ENCODE peak calls at places on chromosomes 6 and 20, in five cellular contexts. Z, I, Y, S and W are unnamed samples.

GRCh38 chr6:44855562-44856494 is 468.3 kb downstream of the CDC5L start:
- DNase-seq in Z (no peak), I (peak; percentile 29), Y (no peak), S (no peak), W (no peak)

GRCh38 chr6:68235192-68235812 is 399.8 kb upstream of the ADGRB3 start:
- DNase-seq in Z (no peak), I (no peak), Y (no peak), S (no peak), W (no peak)

GRCh38 chr20:57411406-57412283 is 20.4 kb downstream of the RBM38 start:
- DNase-seq in Z (no peak), I (no peak), Y (no peak), S (no peak), W (no peak)

GRCh38 chr6:33768644-33769120 is 20.2 kb downstream of the LEMD2 start:
- DNase-seq in Z (peak; percentile 73), I (peak; percentile 58), Y (peak; percentile 69), S (peak; percentile 98), W (peak; percentile 97)

GRCh38 chr6:109345986-109346385 is 36.3 kb downstream of the CD164 start:
- DNase-seq in Z (no peak), I (no peak), Y (no peak), S (no peak), W (no peak)

GRCh38 chr20:8176276-8176675 is 44.2 kb downstream of the PLCB1 start:
- DNase-seq in Z (no peak), I (no peak), Y (no peak), S (no peak), W (no peak)

GRCh38 chr20:18263723-18264122 is 24.6 kb upstream of the ZNF133 start:
- DNase-seq in Z (no peak), I (no peak), Y (no peak), S (no peak), W (peak; percentile 59)

GRCh38 chr20:49171928-49172327 is 16.2 kb downstream of the STAU1 start:
- DNase-seq in Z (no peak), I (no peak), Y (peak; percentile 21), S (no peak), W (no peak)

GRCh38 chr6:47146426-47147174 is 104.5 kb upstream of the ADGRF1 start:
- DNase-seq in Z (no peak), I (no peak), Y (no peak), S (no peak), W (no peak)

GRCh38 chr20:45890997-45891983 is at the start of the genes CTSA and NEURL2:
- DNase-seq in Z (peak; percentile 86), I (peak; percentile 91), Y (peak; percentile 87), S (peak; percentile 92), W (peak; percentile 94)

GRCh38 chr6:149846321-149846720 is 17.8 kb downstream of the LRP11 start:
- DNase-seq in Z (no peak), I (no peak), Y (no peak), S (no peak), W (peak; percentile 68)

GRCh38 chr6:80197474-80197873 is 91.0 kb downstream of the BCKDHB start:
- DNase-seq in Z (no peak), I (peak; percentile 10), Y (no peak), S (no peak), W (peak; percentile 21)

GRCh38 chr6:43763133-43763797 is 6.7 kb upstream of the VEGFA start:
- DNase-seq in Z (no peak), I (no peak), Y (no peak), S (no peak), W (no peak)

GRCh38 chr20:24007758-24008157 is 19.2 kb upstream of the GGTLC1 start:
- DNase-seq in Z (no peak), I (no peak), Y (no peak), S (no peak), W (no peak)

GRCh38 chr6:166589786-166590574 is 3.5 kb upstream of the RAMACL start:
- DNase-seq in Z (no peak), I (no peak), Y (no peak), S (no peak), W (no peak)

GRCh38 chr20:56808119-56808725 is 179.1 kb downstream of the TFAP2C start:
- DNase-seq in Z (no peak), I (no peak), Y (no peak), S (no peak), W (no peak)

GRCh38 chr20:51712501-51713212 is 55.5 kb downstream of the ATP9A start:
- DNase-seq in Z (no peak), I (no peak), Y (no peak), S (peak; percentile 25), W (peak; percentile 47)

GRCh38 chr6:7484666-7485065 is 56.8 kb upstream of the DSP start:
- DNase-seq in Z (no peak), I (no peak), Y (no peak), S (no peak), W (no peak)